ENCODE peak calls at places on chromosomes 1 and 21, in five cellular contexts. Q, D, H, Y and V are unnamed samples.

GRCh38 chr1:241235236-241235897 is 121.6 kb downstream of the RGS7 start:
- DNase-seq in Q (no peak), D (no peak), H (no peak), Y (no peak), V (peak; percentile 57)

GRCh38 chr1:23743287-23744052 is at the start of gene ELOA:
- DNase-seq in Q (peak; percentile 69), D (peak; percentile 83), H (peak; percentile 76), Y (peak; percentile 64), V (peak; percentile 88)

GRCh38 chr21:46252840-46253239 is 24.3 kb upstream of the LSS start:
- DNase-seq in Q (no peak), D (no peak), H (no peak), Y (no peak), V (no peak)

GRCh38 chr1:8261398-8261762 is 56.5 kb upstream of the SLC45A1 start:
- DNase-seq in Q (no peak), D (no peak), H (no peak), Y (no peak), V (no peak)

GRCh38 chr1:246624091-246624490 is 57.8 kb downstream of the CNST start:
- DNase-seq in Q (no peak), D (no peak), H (no peak), Y (no peak), V (no peak)

GRCh38 chr21:36437745-36438128 is 42.2 kb downstream of the CLDN14 start:
- DNase-seq in Q (peak; percentile 63), D (no peak), H (no peak), Y (no peak), V (no peak)

GRCh38 chr1:32474954-32475353 is 10.1 kb downstream of the ZBTB8B start:
- DNase-seq in Q (no peak), D (no peak), H (no peak), Y (no peak), V (peak; percentile 84)

GRCh38 chr21:27168084-27168483 is 201.2 kb upstream of the ADAMTS5 start:
- DNase-seq in Q (peak; percentile 16), D (no peak), H (no peak), Y (no peak), V (no peak)

GRCh38 chr1:22829001-22829989 is 118.7 kb downstream of the EPHB2 start:
- DNase-seq in Q (peak; percentile 80), D (no peak), H (no peak), Y (no peak), V (no peak)

GRCh38 chr21:39730418-39731107 is 14.4 kb upstream of the IGSF5 start:
- DNase-seq in Q (no peak), D (no peak), H (no peak), Y (no peak), V (no peak)

GRCh38 chr1:1308756-1309524 is 543 bp downstream of the PUSL1 start:
- DNase-seq in Q (no peak), D (peak; percentile 38), H (peak; percentile 30), Y (no peak), V (peak; percentile 86)

GRCh38 chr1:84693009-84693408 is 2.7 kb upstream of the SSX2IP start:
- DNase-seq in Q (no peak), D (no peak), H (no peak), Y (no peak), V (no peak)

GRCh38 chr1:198298653-198299052 is 141.9 kb downstream of the NEK7 start:
- DNase-seq in Q (no peak), D (no peak), H (no peak), Y (no peak), V (no peak)

GRCh38 chr21:27201197-27201596 is 234.3 kb upstream of the ADAMTS5 start:
- DNase-seq in Q (no peak), D (no peak), H (no peak), Y (no peak), V (no peak)

GRCh38 chr1:25553749-25554425 is 10.5 kb downstream of the LDLRAP1 start:
- DNase-seq in Q (no peak), D (no peak), H (no peak), Y (no peak), V (no peak)